ENCODE peak calls at places on chromosomes 12 and 14, in nine cellular contexts. One of them, this sample, is unnamed.

GRCh38 chr12:20317554-20317953 is 50.8 kb upstream of the PDE3A start:
- ATAC-seq in right lobe of liver: no peak
- ATAC-seq in HCT116: no peak
- ATAC-seq in A549: no peak
- ATAC-seq in IMR-90: no peak
- ATAC-seq in HepG2: no peak
- ATAC-seq in gastrocnemius medialis: no peak
- ATAC-seq in heart left ventricle: no peak
- ATAC-seq in GM12878: no peak
- ATAC-seq in this sample: no peak

GRCh38 chr14:32897724-32898064 is 41.0 kb upstream of the NPAS3 start:
- ATAC-seq in right lobe of liver: peak
- ATAC-seq in HCT116: no peak
- ATAC-seq in A549: no peak
- ATAC-seq in IMR-90: no peak
- ATAC-seq in HepG2: peak
- ATAC-seq in gastrocnemius medialis: peak
- ATAC-seq in heart left ventricle: no peak
- ATAC-seq in GM12878: no peak
- ATAC-seq in this sample: no peak

GRCh38 chr12:49664591-49665146 is 41.3 kb downstream of the PRPF40B start:
- ATAC-seq in right lobe of liver: no peak
- ATAC-seq in HCT116: no peak
- ATAC-seq in A549: no peak
- ATAC-seq in IMR-90: no peak
- ATAC-seq in HepG2: no peak
- ATAC-seq in gastrocnemius medialis: peak
- ATAC-seq in heart left ventricle: peak
- ATAC-seq in GM12878: peak
- ATAC-seq in this sample: peak

GRCh38 chr14:78933948-78934524 is 763.9 kb downstream of the NRXN3 start:
- ATAC-seq in right lobe of liver: no peak
- ATAC-seq in HCT116: no peak
- ATAC-seq in A549: no peak
- ATAC-seq in IMR-90: peak
- ATAC-seq in HepG2: no peak
- ATAC-seq in gastrocnemius medialis: no peak
- ATAC-seq in heart left ventricle: no peak
- ATAC-seq in GM12878: peak
- ATAC-seq in this sample: no peak

GRCh38 chr12:93748672-93749403 is 71.7 kb downstream of the CRADD start:
- ATAC-seq in right lobe of liver: peak
- ATAC-seq in HCT116: no peak
- ATAC-seq in A549: peak
- ATAC-seq in IMR-90: no peak
- ATAC-seq in HepG2: no peak
- ATAC-seq in gastrocnemius medialis: no peak
- ATAC-seq in heart left ventricle: peak
- ATAC-seq in GM12878: no peak
- ATAC-seq in this sample: no peak

GRCh38 chr12:19130224-19131019 is 889 bp downstream of the PLEKHA5 start:
- ATAC-seq in right lobe of liver: peak
- ATAC-seq in HCT116: peak
- ATAC-seq in A549: peak
- ATAC-seq in IMR-90: peak
- ATAC-seq in HepG2: peak
- ATAC-seq in gastrocnemius medialis: peak
- ATAC-seq in heart left ventricle: peak
- ATAC-seq in GM12878: no peak
- ATAC-seq in this sample: peak

GRCh38 chr12:46402451-46402850 is 29.9 kb upstream of the SLC38A2 start:
- ATAC-seq in right lobe of liver: no peak
- ATAC-seq in HCT116: peak
- ATAC-seq in A549: no peak
- ATAC-seq in IMR-90: peak
- ATAC-seq in HepG2: no peak
- ATAC-seq in gastrocnemius medialis: peak
- ATAC-seq in heart left ventricle: peak
- ATAC-seq in GM12878: no peak
- ATAC-seq in this sample: peak

GRCh38 chr14:94793901-94794300 is 24.0 kb upstream of the GSC start:
- ATAC-seq in right lobe of liver: no peak
- ATAC-seq in HCT116: no peak
- ATAC-seq in A549: no peak
- ATAC-seq in IMR-90: no peak
- ATAC-seq in HepG2: no peak
- ATAC-seq in gastrocnemius medialis: no peak
- ATAC-seq in heart left ventricle: no peak
- ATAC-seq in GM12878: no peak
- ATAC-seq in this sample: no peak

GRCh38 chr14:93008381-93008780 is 85.4 kb downstream of the CHGA start:
- ATAC-seq in right lobe of liver: no peak
- ATAC-seq in HCT116: no peak
- ATAC-seq in A549: no peak
- ATAC-seq in IMR-90: peak
- ATAC-seq in HepG2: no peak
- ATAC-seq in gastrocnemius medialis: no peak
- ATAC-seq in heart left ventricle: no peak
- ATAC-seq in GM12878: no peak
- ATAC-seq in this sample: no peak

GRCh38 chr14:93005838-93006237 is 82.9 kb downstream of the CHGA start:
- ATAC-seq in right lobe of liver: no peak
- ATAC-seq in HCT116: no peak
- ATAC-seq in A549: no peak
- ATAC-seq in IMR-90: no peak
- ATAC-seq in HepG2: no peak
- ATAC-seq in gastrocnemius medialis: no peak
- ATAC-seq in heart left ventricle: peak
- ATAC-seq in GM12878: no peak
- ATAC-seq in this sample: no peak

GRCh38 chr14:93005135-93005813 is 82.3 kb downstream of the CHGA start:
- ATAC-seq in right lobe of liver: peak
- ATAC-seq in HCT116: no peak
- ATAC-seq in A549: no peak
- ATAC-seq in IMR-90: no peak
- ATAC-seq in HepG2: no peak
- ATAC-seq in gastrocnemius medialis: no peak
- ATAC-seq in heart left ventricle: no peak
- ATAC-seq in GM12878: no peak
- ATAC-seq in this sample: no peak

GRCh38 chr14:93007225-93007997 is 84.5 kb downstream of the CHGA start:
- ATAC-seq in right lobe of liver: no peak
- ATAC-seq in HCT116: peak
- ATAC-seq in A549: peak
- ATAC-seq in IMR-90: peak
- ATAC-seq in HepG2: no peak
- ATAC-seq in gastrocnemius medialis: peak
- ATAC-seq in heart left ventricle: peak
- ATAC-seq in GM12878: peak
- ATAC-seq in this sample: peak

DNA sequence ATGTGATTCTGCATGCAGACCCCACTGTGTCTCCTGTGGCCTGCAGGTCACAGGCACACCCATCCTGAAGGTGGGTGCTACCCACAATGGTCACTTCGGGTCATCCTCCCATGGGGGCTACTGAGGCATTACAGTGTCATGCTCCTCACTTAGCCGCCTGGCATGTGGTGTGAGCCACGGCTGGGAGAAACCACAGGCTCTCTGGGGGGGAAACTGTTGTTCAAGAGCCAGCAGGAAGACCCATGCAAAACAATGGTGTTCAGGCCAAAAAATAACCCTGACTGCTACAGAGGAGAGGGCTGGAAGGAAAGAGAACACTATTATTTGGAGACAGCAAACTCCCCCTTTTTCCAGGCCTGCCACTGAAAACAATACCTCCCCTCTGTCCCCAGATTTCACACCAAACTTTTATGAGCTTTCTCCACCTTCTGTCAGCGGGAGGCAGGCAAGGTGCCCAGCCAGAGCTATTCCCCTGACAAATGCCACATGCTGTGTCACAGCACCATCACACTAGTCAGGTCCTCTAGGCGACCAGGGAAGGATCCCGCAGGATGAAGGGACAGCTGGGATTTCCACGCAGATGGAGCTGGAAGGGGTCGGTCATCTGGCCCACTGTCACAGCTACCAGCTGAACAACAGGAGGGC is 83.7 kb downstream of the CHGA start:
- ATAC-seq in right lobe of liver: no peak
- ATAC-seq in HCT116: peak
- ATAC-seq in A549: no peak
- ATAC-seq in IMR-90: no peak
- ATAC-seq in HepG2: no peak
- ATAC-seq in gastrocnemius medialis: no peak
- ATAC-seq in heart left ventricle: no peak
- ATAC-seq in GM12878: peak
- ATAC-seq in this sample: no peak
- H3K4me3 ChIP-seq in right lobe of liver: no peak
- H3K4me3 ChIP-seq in HCT116: no peak
- H3K4me3 ChIP-seq in A549: no peak
- H3K4me3 ChIP-seq in IMR-90: no peak
- H3K4me3 ChIP-seq in HepG2: no peak
- H3K4me3 ChIP-seq in gastrocnemius medialis: no peak
- H3K4me3 ChIP-seq in heart left ventricle: no peak
- H3K4me3 ChIP-seq in GM12878: no peak
- H3K4me3 ChIP-seq in this sample: no peak

DNA sequence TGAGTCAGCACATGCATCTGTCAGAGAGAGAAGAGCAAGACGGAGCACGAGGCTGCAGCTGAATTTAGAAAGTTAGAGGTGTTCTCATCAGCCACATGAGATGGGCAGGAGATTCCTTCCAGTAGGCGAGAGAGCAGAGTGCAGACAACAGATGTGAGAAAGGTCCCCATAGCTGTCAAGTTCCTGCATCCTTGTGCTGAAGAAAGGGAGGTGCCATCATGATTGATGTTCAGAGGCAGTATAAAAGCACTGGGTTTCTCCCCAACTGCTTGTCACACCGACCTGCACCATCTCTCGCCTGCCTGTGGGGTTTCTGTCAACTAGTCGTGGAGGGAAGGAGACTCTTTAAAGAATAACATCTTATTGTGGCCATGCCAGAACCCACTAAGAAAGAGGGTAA is at the start of gene MYBPC1:
- ATAC-seq in right lobe of liver: no peak
- ATAC-seq in HCT116: peak
- ATAC-seq in A549: peak
- ATAC-seq in IMR-90: no peak
- ATAC-seq in HepG2: no peak
- ATAC-seq in gastrocnemius medialis: peak
- ATAC-seq in heart left ventricle: no peak
- ATAC-seq in GM12878: peak
- ATAC-seq in this sample: no peak
- H3K27ac ChIP-seq in right lobe of liver: no peak
- H3K27ac ChIP-seq in HCT116: no peak
- H3K27ac ChIP-seq in A549: no peak
- H3K27ac ChIP-seq in IMR-90: no peak
- H3K27ac ChIP-seq in HepG2: no peak
- H3K27ac ChIP-seq in gastrocnemius medialis: peak
- H3K27ac ChIP-seq in heart left ventricle: no peak
- H3K27ac ChIP-seq in GM12878: no peak
- H3K27ac ChIP-seq in this sample: no peak

DNA sequence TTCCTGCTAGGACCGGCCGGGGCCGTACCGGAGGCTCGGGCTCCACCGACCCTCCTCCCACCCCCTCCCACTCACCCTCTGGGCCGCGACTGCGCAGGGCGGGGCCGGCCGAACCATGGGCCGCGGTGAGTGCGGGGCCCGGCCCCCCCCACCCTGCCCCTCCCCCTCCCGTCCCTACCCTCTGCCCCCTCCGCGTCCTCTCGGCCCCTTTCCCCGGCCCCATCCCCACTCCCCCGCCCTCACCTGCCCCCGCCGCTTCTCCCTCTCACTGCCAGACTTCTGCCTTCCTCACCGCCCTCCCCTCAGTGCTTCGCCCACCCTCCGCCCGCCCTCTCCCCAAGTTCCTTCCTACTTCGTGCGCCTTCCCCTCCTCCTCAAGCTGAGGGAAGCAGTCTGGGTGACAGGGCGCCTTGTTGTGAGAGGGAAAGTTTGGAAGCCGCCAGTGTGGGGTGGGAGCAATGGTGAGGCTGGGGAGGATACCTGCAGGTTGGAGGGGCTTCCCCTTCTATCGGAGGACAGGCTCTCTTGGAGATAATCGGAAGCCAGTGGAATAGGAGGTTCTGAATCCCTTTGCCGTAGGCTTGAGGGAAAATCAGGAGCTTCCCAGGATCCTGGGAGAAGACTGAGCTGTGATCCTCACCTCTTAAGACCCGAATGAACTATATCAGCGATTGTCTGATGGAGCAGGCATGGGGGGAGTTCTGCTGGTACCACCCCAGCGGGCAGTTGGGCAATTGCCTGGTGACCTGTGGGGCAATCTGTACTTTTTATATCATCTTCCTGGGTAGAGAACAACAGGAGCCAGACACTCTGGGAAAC is 472 bp downstream of the MBD6 start:
- ATAC-seq in right lobe of liver: no peak
- ATAC-seq in HCT116: no peak
- ATAC-seq in A549: peak
- ATAC-seq in IMR-90: peak
- ATAC-seq in HepG2: no peak
- ATAC-seq in gastrocnemius medialis: peak
- ATAC-seq in heart left ventricle: peak
- ATAC-seq in GM12878: no peak
- ATAC-seq in this sample: no peak
- TF ChIP-seq POLR2A in right lobe of liver: peak
- TF ChIP-seq POLR2A in HCT116: no peak
- TF ChIP-seq POLR2A in A549: peak
- TF ChIP-seq POLR2A in IMR-90: no peak
- TF ChIP-seq POLR2A in HepG2: no peak
- TF ChIP-seq POLR2A in gastrocnemius medialis: peak
- TF ChIP-seq POLR2A in heart left ventricle: peak
- TF ChIP-seq POLR2A in GM12878: peak
- TF ChIP-seq POLR2A in this sample: no peak

GRCh38 chr12:113400362-113400761 is 3.3 kb downstream of the SDS start:
- ATAC-seq in right lobe of liver: no peak
- ATAC-seq in HCT116: no peak
- ATAC-seq in A549: no peak
- ATAC-seq in IMR-90: no peak
- ATAC-seq in HepG2: no peak
- ATAC-seq in gastrocnemius medialis: no peak
- ATAC-seq in heart left ventricle: no peak
- ATAC-seq in GM12878: no peak
- ATAC-seq in this sample: no peak

GRCh38 chr12:113398346-113399290 is 5.1 kb downstream of the SDS start:
- ATAC-seq in right lobe of liver: no peak
- ATAC-seq in HCT116: no peak
- ATAC-seq in A549: no peak
- ATAC-seq in IMR-90: no peak
- ATAC-seq in HepG2: peak
- ATAC-seq in gastrocnemius medialis: no peak
- ATAC-seq in heart left ventricle: no peak
- ATAC-seq in GM12878: no peak
- ATAC-seq in this sample: no peak

GRCh38 chr12:113397497-113398197 is 6.0 kb downstream of the SDS start:
- ATAC-seq in right lobe of liver: no peak
- ATAC-seq in HCT116: no peak
- ATAC-seq in A549: no peak
- ATAC-seq in IMR-90: no peak
- ATAC-seq in HepG2: no peak
- ATAC-seq in gastrocnemius medialis: no peak
- ATAC-seq in heart left ventricle: no peak
- ATAC-seq in GM12878: no peak
- ATAC-seq in this sample: no peak

GRCh38 chr12:113401066-113402000 is 2.4 kb downstream of the SDS start:
- ATAC-seq in right lobe of liver: no peak
- ATAC-seq in HCT116: no peak
- ATAC-seq in A549: no peak
- ATAC-seq in IMR-90: peak
- ATAC-seq in HepG2: no peak
- ATAC-seq in gastrocnemius medialis: no peak
- ATAC-seq in heart left ventricle: no peak
- ATAC-seq in GM12878: no peak
- ATAC-seq in this sample: no peak

GRCh38 chr12:113399490-113399889 is 4.2 kb downstream of the SDS start:
- ATAC-seq in right lobe of liver: no peak
- ATAC-seq in HCT116: no peak
- ATAC-seq in A549: no peak
- ATAC-seq in IMR-90: no peak
- ATAC-seq in HepG2: no peak
- ATAC-seq in gastrocnemius medialis: no peak
- ATAC-seq in heart left ventricle: no peak
- ATAC-seq in GM12878: no peak
- ATAC-seq in this sample: no peak
- H3K4me3 ChIP-seq in right lobe of liver: no peak
- H3K4me3 ChIP-seq in HCT116: no peak
- H3K4me3 ChIP-seq in A549: no peak
- H3K4me3 ChIP-seq in IMR-90: no peak
- H3K4me3 ChIP-seq in HepG2: no peak
- H3K4me3 ChIP-seq in gastrocnemius medialis: no peak
- H3K4me3 ChIP-seq in heart left ventricle: no peak
- H3K4me3 ChIP-seq in GM12878: no peak
- H3K4me3 ChIP-seq in this sample: no peak

This sample was measured in gastroesophageal sphincter.